ENCODE peak calls at places on chromosomes 16 and 17, in ten cellular contexts. B is skeletal muscle cell; K is stimulated activated CD4-positive, alpha-beta T cell treated with anti-CD3 and anti-CD28 coated beads, Interleukin-15, amount 100 ng/mL, for 48 hours; L is stimulated activated naive CD4-positive, alpha-beta T cell; D is GM12892; M is NCI-H446 treated with DMSO at 0.1 percent for 48 hours; X is activated CD8-positive, alpha-beta T cell treated with anti-CD3 and anti-CD28 coated beads for 36 hours; Y is foreskin fibroblast; O is NCI-H460; J is activated CD4-positive, alpha-beta T cell treated with anti-CD3 and anti-CD28 coated beads, Interleukin-2, amount 50 U/mL, for 48 hours. A is an unnamed sample.

GRCh38 chr16:3734084-3734757 is 16.9 kb upstream of the TRAP1 start:
- DNase-seq in B (no peak), K (no peak), L (no peak), D (no peak), M (no peak), X (no peak), Y (no peak), O (no peak), J (no peak), A (no peak)

GRCh38 chr17:46851029-46851741 is at the start of gene WNT9B:
- DNase-seq in B (no peak), K (no peak), L (peak; percentile 7), D (no peak), M (no peak), X (no peak), Y (peak; percentile 20), O (no peak), J (no peak), A (no peak)

GRCh38 chr17:1727258-1727789 is 2.8 kb downstream of the WDR81 start:
- DNase-seq in B (no peak), K (no peak), L (no peak), D (no peak), M (no peak), X (no peak), Y (no peak), O (no peak), J (no peak), A (no peak)

GRCh38 chr17:68418876-68419275 is 38.4 kb downstream of the WIPI1 start:
- DNase-seq in B (no peak), K (no peak), L (no peak), D (no peak), M (no peak), X (no peak), Y (no peak), O (no peak), J (no peak), A (no peak)

GRCh38 chr17:5201011-5201410 is 9.3 kb upstream of the ZNF594 start:
- DNase-seq in B (no peak), K (no peak), L (no peak), D (no peak), M (no peak), X (no peak), Y (no peak), O (no peak), J (no peak), A (no peak)

GRCh38 chr16:10080031-10080772 is 102.0 kb downstream of the GRIN2A start:
- DNase-seq in B (no peak), K (no peak), L (no peak), D (no peak), M (no peak), X (no peak), Y (peak; percentile 66), O (no peak), J (no peak), A (peak; percentile 85)

GRCh38 chr17:36942631-36943125 is 5.4 kb downstream of the LHX1 start:
- DNase-seq in B (no peak), K (no peak), L (peak; percentile 23), D (no peak), M (no peak), X (no peak), Y (no peak), O (no peak), J (no peak), A (no peak)

GRCh38 chr16:69273009-69273408 is 38.1 kb upstream of the VPS4A start:
- DNase-seq in B (peak; percentile 66), K (no peak), L (no peak), D (no peak), M (no peak), X (no peak), Y (peak; percentile 86), O (no peak), J (no peak), A (peak; percentile 81)

GRCh38 chr17:76071497-76072148 is 694 bp downstream of the SRP68 start:
- DNase-seq in B (no peak), K (no peak), L (no peak), D (no peak), M (no peak), X (peak; percentile 44), Y (no peak), O (no peak), J (no peak), A (no peak)

GRCh38 chr17:82520041-82520910 is 744 bp downstream of the FOXK2 start:
- DNase-seq in B (no peak), K (no peak), L (peak; percentile 47), D (peak; percentile 47), M (no peak), X (peak; percentile 51), Y (peak; percentile 46), O (no peak), J (peak; percentile 45), A (no peak)

GRCh38 chr16:22955461-22956145 is 141.6 kb downstream of the HS3ST2 start:
- DNase-seq in B (no peak), K (no peak), L (no peak), D (no peak), M (no peak), X (no peak), Y (no peak), O (no peak), J (no peak), A (no peak)

GRCh38 chr17:81387235-81388060 is 7.8 kb upstream of the BAHCC1 start:
- DNase-seq in B (no peak), K (peak; percentile 36), L (no peak), D (peak; percentile 62), M (no peak), X (peak; percentile 79), Y (peak; percentile 82), O (no peak), J (peak; percentile 73), A (peak; percentile 66)